ENCODE peak calls at places on chromosome 1, in ten cellular contexts. One of them, this sample, is unnamed.
A peak's percentile ranks its signal among the peaks of the same experiment; 100 is the strongest.

GRCh38 chr1:230237805-230238204 is 170.8 kb downstream of the GALNT2 start:
- DNase-seq in IMR-90: no peak
- DNase-seq in testis: peak; percentile 28
- DNase-seq in ascending aorta: peak; percentile 9
- DNase-seq in ovary: no peak
- DNase-seq in prostate gland: no peak
- DNase-seq in spleen: no peak
- DNase-seq in MM.1S: no peak
- DNase-seq in GM12865: no peak
- DNase-seq in cardiac fibroblast: no peak
- DNase-seq in this sample: no peak

GRCh38 chr1:67561704-67562113 is 123.3 kb upstream of the GADD45A start:
- DNase-seq in IMR-90: peak; percentile 85
- DNase-seq in testis: peak; percentile 93
- DNase-seq in ascending aorta: peak; percentile 96
- DNase-seq in ovary: peak; percentile 83
- DNase-seq in prostate gland: peak; percentile 92
- DNase-seq in spleen: peak; percentile 95
- DNase-seq in MM.1S: peak; percentile 91
- DNase-seq in GM12865: peak; percentile 90
- DNase-seq in cardiac fibroblast: peak; percentile 92
- DNase-seq in this sample: peak; percentile 85

GRCh38 chr1:226100436-226101347 is 38.2 kb downstream of the H3-3A start:
- DNase-seq in IMR-90: peak; percentile 81
- DNase-seq in testis: peak; percentile 51
- DNase-seq in ascending aorta: no peak
- DNase-seq in ovary: no peak
- DNase-seq in prostate gland: no peak
- DNase-seq in spleen: peak; percentile 73
- DNase-seq in MM.1S: peak; percentile 51
- DNase-seq in GM12865: peak; percentile 40
- DNase-seq in cardiac fibroblast: peak; percentile 75
- DNase-seq in this sample: peak; percentile 57

GRCh38 chr1:241482761-241483250 is 36.7 kb downstream of the FH start:
- DNase-seq in IMR-90: peak; percentile 75
- DNase-seq in testis: no peak
- DNase-seq in ascending aorta: no peak
- DNase-seq in ovary: no peak
- DNase-seq in prostate gland: no peak
- DNase-seq in spleen: no peak
- DNase-seq in MM.1S: no peak
- DNase-seq in GM12865: no peak
- DNase-seq in cardiac fibroblast: peak; percentile 91
- DNase-seq in this sample: peak; percentile 85

GRCh38 chr1:155052412-155053400 is 1.6 kb downstream of the ADAM15 start:
- DNase-seq in IMR-90: no peak
- DNase-seq in testis: no peak
- DNase-seq in ascending aorta: no peak
- DNase-seq in ovary: no peak
- DNase-seq in prostate gland: peak; percentile 37
- DNase-seq in spleen: no peak
- DNase-seq in MM.1S: peak; percentile 57
- DNase-seq in GM12865: no peak
- DNase-seq in cardiac fibroblast: no peak
- DNase-seq in this sample: no peak

GRCh38 chr1:209354111-209354839 is 229.2 kb upstream of the CAMK1G start:
- DNase-seq in IMR-90: peak; percentile 92
- DNase-seq in testis: peak; percentile 91
- DNase-seq in ascending aorta: peak; percentile 73
- DNase-seq in ovary: no peak
- DNase-seq in prostate gland: peak; percentile 89
- DNase-seq in spleen: no peak
- DNase-seq in MM.1S: peak; percentile 89
- DNase-seq in GM12865: peak; percentile 80
- DNase-seq in cardiac fibroblast: peak; percentile 94
- DNase-seq in this sample: peak; percentile 93

GRCh38 chr1:36126005-36126716 is 1.1 kb upstream of the COL8A2 start:
- DNase-seq in IMR-90: no peak
- DNase-seq in testis: no peak
- DNase-seq in ascending aorta: no peak
- DNase-seq in ovary: no peak
- DNase-seq in prostate gland: no peak
- DNase-seq in spleen: no peak
- DNase-seq in MM.1S: no peak
- DNase-seq in GM12865: no peak
- DNase-seq in cardiac fibroblast: no peak
- DNase-seq in this sample: no peak

GRCh38 chr1:9331016-9331415 is 38.3 kb downstream of the SPSB1 start:
- DNase-seq in IMR-90: no peak
- DNase-seq in testis: no peak
- DNase-seq in ascending aorta: no peak
- DNase-seq in ovary: no peak
- DNase-seq in prostate gland: no peak
- DNase-seq in spleen: no peak
- DNase-seq in MM.1S: no peak
- DNase-seq in GM12865: no peak
- DNase-seq in cardiac fibroblast: no peak
- DNase-seq in this sample: no peak

GRCh38 chr1:37189111-37189510 is 154.8 kb upstream of the GRIK3 start:
- DNase-seq in IMR-90: no peak
- DNase-seq in testis: no peak
- DNase-seq in ascending aorta: no peak
- DNase-seq in ovary: no peak
- DNase-seq in prostate gland: no peak
- DNase-seq in spleen: no peak
- DNase-seq in MM.1S: no peak
- DNase-seq in GM12865: no peak
- DNase-seq in cardiac fibroblast: no peak
- DNase-seq in this sample: no peak

GRCh38 chr1:72100766-72101165 is 181.6 kb downstream of the NEGR1 start:
- DNase-seq in IMR-90: no peak
- DNase-seq in testis: no peak
- DNase-seq in ascending aorta: no peak
- DNase-seq in ovary: no peak
- DNase-seq in prostate gland: no peak
- DNase-seq in spleen: no peak
- DNase-seq in MM.1S: no peak
- DNase-seq in GM12865: no peak
- DNase-seq in cardiac fibroblast: no peak
- DNase-seq in this sample: no peak

GRCh38 chr1:235910357-235911299 is 43.9 kb upstream of the LYST start:
- DNase-seq in IMR-90: peak; percentile 97
- DNase-seq in testis: no peak
- DNase-seq in ascending aorta: peak; percentile 78
- DNase-seq in ovary: no peak
- DNase-seq in prostate gland: no peak
- DNase-seq in spleen: no peak
- DNase-seq in MM.1S: no peak
- DNase-seq in GM12865: peak; percentile 52
- DNase-seq in cardiac fibroblast: peak; percentile 98
- DNase-seq in this sample: peak; percentile 99

GRCh38 chr1:211830055-211830329 is 571 bp downstream of the LPGAT1 start:
- DNase-seq in IMR-90: no peak
- DNase-seq in testis: peak; percentile 20
- DNase-seq in ascending aorta: no peak
- DNase-seq in ovary: no peak
- DNase-seq in prostate gland: no peak
- DNase-seq in spleen: no peak
- DNase-seq in MM.1S: peak; percentile 19
- DNase-seq in GM12865: no peak
- DNase-seq in cardiac fibroblast: no peak
- DNase-seq in this sample: no peak

GRCh38 chr1:230163205-230163604 is 96.2 kb downstream of the GALNT2 start:
- DNase-seq in IMR-90: peak; percentile 87
- DNase-seq in testis: peak; percentile 14
- DNase-seq in ascending aorta: peak; percentile 41
- DNase-seq in ovary: no peak
- DNase-seq in prostate gland: no peak
- DNase-seq in spleen: no peak
- DNase-seq in MM.1S: no peak
- DNase-seq in GM12865: no peak
- DNase-seq in cardiac fibroblast: peak; percentile 94
- DNase-seq in this sample: peak; percentile 96

GRCh38 chr1:16047791-16048475 is 4.4 kb downstream of the CLCNKB start:
- DNase-seq in IMR-90: no peak
- DNase-seq in testis: no peak
- DNase-seq in ascending aorta: no peak
- DNase-seq in ovary: no peak
- DNase-seq in prostate gland: no peak
- DNase-seq in spleen: no peak
- DNase-seq in MM.1S: no peak
- DNase-seq in GM12865: no peak
- DNase-seq in cardiac fibroblast: no peak
- DNase-seq in this sample: no peak

GRCh38 chr1:16051039-16051438 is 7.5 kb downstream of the CLCNKB start:
- DNase-seq in IMR-90: no peak
- DNase-seq in testis: no peak
- DNase-seq in ascending aorta: no peak
- DNase-seq in ovary: no peak
- DNase-seq in prostate gland: no peak
- DNase-seq in spleen: no peak
- DNase-seq in MM.1S: no peak
- DNase-seq in GM12865: no peak
- DNase-seq in cardiac fibroblast: no peak
- DNase-seq in this sample: no peak

GRCh38 chr1:16050328-16050727 is 6.7 kb downstream of the CLCNKB start:
- DNase-seq in IMR-90: no peak
- DNase-seq in testis: no peak
- DNase-seq in ascending aorta: no peak
- DNase-seq in ovary: no peak
- DNase-seq in prostate gland: no peak
- DNase-seq in spleen: no peak
- DNase-seq in MM.1S: no peak
- DNase-seq in GM12865: no peak
- DNase-seq in cardiac fibroblast: no peak
- DNase-seq in this sample: no peak

GRCh38 chr1:16046865-16047264 is 3.3 kb downstream of the CLCNKB start:
- DNase-seq in IMR-90: no peak
- DNase-seq in testis: no peak
- DNase-seq in ascending aorta: no peak
- DNase-seq in ovary: no peak
- DNase-seq in prostate gland: no peak
- DNase-seq in spleen: no peak
- DNase-seq in MM.1S: no peak
- DNase-seq in GM12865: no peak
- DNase-seq in cardiac fibroblast: peak; percentile 10
- DNase-seq in this sample: no peak

DNA sequence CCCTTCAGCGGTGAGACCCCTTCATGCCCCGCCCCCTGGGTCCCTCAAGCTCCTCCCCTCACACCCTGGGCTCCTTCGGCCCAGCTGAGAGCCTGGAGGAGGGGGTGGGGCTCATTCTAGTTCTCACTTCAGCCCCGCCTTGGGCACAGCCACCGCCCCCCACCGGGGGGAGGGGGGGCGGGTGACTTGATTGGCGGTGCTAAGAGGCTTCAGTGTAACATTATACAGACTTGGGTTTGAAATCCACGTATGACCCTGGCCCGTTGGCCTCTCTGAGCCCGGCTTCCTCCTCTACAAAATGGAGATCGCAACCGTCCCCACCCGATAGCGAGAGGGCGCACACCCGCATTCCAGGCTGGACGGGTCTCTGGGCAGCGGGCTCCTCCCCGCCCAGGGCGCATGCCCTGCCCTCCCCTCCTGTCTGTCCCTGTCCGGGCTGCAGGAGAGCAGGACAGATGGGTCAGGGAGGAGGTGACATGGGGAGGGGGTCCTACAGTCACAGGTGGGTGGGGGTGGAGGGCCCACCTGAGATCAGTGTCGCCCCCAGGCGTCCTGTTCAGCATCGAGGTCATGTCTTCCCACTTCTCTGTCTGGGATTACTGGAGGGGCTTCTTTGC is 5.1 kb downstream of the CLCNKB start:
- DNase-seq in IMR-90: no peak
- DNase-seq in testis: peak; percentile 53
- DNase-seq in ascending aorta: no peak
- DNase-seq in ovary: peak; percentile 78
- DNase-seq in prostate gland: peak; percentile 41
- DNase-seq in spleen: no peak
- DNase-seq in MM.1S: no peak
- DNase-seq in GM12865: no peak
- DNase-seq in cardiac fibroblast: no peak
- DNase-seq in this sample: no peak
- TF ChIP-seq CTCF in IMR-90: no peak
- TF ChIP-seq CTCF in testis: no peak
- TF ChIP-seq CTCF in ascending aorta: peak; percentile 7
- TF ChIP-seq CTCF in ovary: no peak
- TF ChIP-seq CTCF in prostate gland: no peak
- TF ChIP-seq CTCF in spleen: no peak
- TF ChIP-seq CTCF in MM.1S: no peak
- TF ChIP-seq CTCF in GM12865: no peak
- TF ChIP-seq CTCF in cardiac fibroblast: no peak
- TF ChIP-seq CTCF in this sample: no peak

GRCh38 chr1:239250353-239251035 is 135.9 kb upstream of the CHRM3 start:
- DNase-seq in IMR-90: no peak
- DNase-seq in testis: no peak
- DNase-seq in ascending aorta: no peak
- DNase-seq in ovary: no peak
- DNase-seq in prostate gland: no peak
- DNase-seq in spleen: no peak
- DNase-seq in MM.1S: no peak
- DNase-seq in GM12865: no peak
- DNase-seq in cardiac fibroblast: no peak
- DNase-seq in this sample: no peak
- H3K4me3 ChIP-seq in IMR-90: no peak overlapping the region
- H3K4me3 ChIP-seq in testis: no peak overlapping the region
- H3K4me3 ChIP-seq in ascending aorta: no peak overlapping the region
- H3K4me3 ChIP-seq in ovary: no peak overlapping the region
- H3K4me3 ChIP-seq in prostate gland: no peak overlapping the region
- H3K4me3 ChIP-seq in spleen: no peak overlapping the region
- H3K4me3 ChIP-seq in MM.1S: no peak overlapping the region
- H3K4me3 ChIP-seq in GM12865: no peak overlapping the region
- H3K4me3 ChIP-seq in cardiac fibroblast: no peak overlapping the region
- H3K4me3 ChIP-seq in this sample: no peak overlapping the region

DNA sequence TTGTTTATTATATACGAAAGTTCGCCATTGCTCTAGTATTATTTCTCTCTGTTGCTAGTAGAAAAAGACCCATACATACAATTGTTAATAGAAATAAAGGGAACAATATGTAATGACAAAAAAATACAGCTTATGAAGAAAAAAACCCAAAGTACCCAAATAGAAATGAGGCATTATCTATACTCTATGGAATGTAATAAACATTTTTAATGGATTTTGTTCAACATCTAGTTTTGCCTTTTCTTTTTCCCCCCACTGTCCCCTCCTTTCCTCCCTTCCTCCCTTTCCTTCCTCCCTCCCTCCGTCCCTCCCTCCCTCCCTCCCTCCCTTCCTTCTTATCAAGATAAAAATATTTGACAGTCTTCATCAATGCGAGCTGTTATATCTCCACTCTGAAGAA is 81.5 kb upstream of the NEK7 start:
- DNase-seq in IMR-90: no peak
- DNase-seq in testis: no peak
- DNase-seq in ascending aorta: no peak
- DNase-seq in ovary: no peak
- DNase-seq in prostate gland: no peak
- DNase-seq in spleen: no peak
- DNase-seq in MM.1S: no peak
- DNase-seq in GM12865: no peak
- DNase-seq in cardiac fibroblast: no peak
- DNase-seq in this sample: no peak
- TF ChIP-seq CTCF in IMR-90: no peak
- TF ChIP-seq CTCF in testis: no peak
- TF ChIP-seq CTCF in ascending aorta: no peak
- TF ChIP-seq CTCF in ovary: no peak
- TF ChIP-seq CTCF in prostate gland: no peak
- TF ChIP-seq CTCF in spleen: no peak
- TF ChIP-seq CTCF in MM.1S: no peak
- TF ChIP-seq CTCF in GM12865: no peak
- TF ChIP-seq CTCF in cardiac fibroblast: no peak
- TF ChIP-seq CTCF in this sample: no peak

GRCh38 chr1:26122988-26123973 is 11.7 kb downstream of the PDIK1L start:
- DNase-seq in IMR-90: peak; percentile 73
- DNase-seq in testis: no peak
- DNase-seq in ascending aorta: no peak
- DNase-seq in ovary: no peak
- DNase-seq in prostate gland: no peak
- DNase-seq in spleen: no peak
- DNase-seq in MM.1S: no peak
- DNase-seq in GM12865: no peak
- DNase-seq in cardiac fibroblast: peak; percentile 74
- DNase-seq in this sample: peak; percentile 77
- H3K4me3 ChIP-seq in IMR-90: no peak overlapping the region
- H3K4me3 ChIP-seq in testis: no peak overlapping the region
- H3K4me3 ChIP-seq in ascending aorta: no peak overlapping the region
- H3K4me3 ChIP-seq in ovary: no peak overlapping the region
- H3K4me3 ChIP-seq in prostate gland: no peak overlapping the region
- H3K4me3 ChIP-seq in spleen: no peak overlapping the region
- H3K4me3 ChIP-seq in MM.1S: no peak overlapping the region
- H3K4me3 ChIP-seq in GM12865: no peak overlapping the region
- H3K4me3 ChIP-seq in cardiac fibroblast: no peak overlapping the region
- H3K4me3 ChIP-seq in this sample: no peak overlapping the region